ENCODE peak calls at places on chromosomes 13 and 19, in nine cellular contexts. G, T, V, I, N, Z, H, E and W are unnamed samples.

GRCh38 chr19:51347209-51347928 is 5.4 kb upstream of the VSIG10L start:
- DNase-seq in H (no peak), N (peak; percentile 19), Z (no peak), G (no peak), I (no peak), V (no peak), T (no peak), E (no peak), W (no peak)

GRCh38 chr19:51448011-51448744 is 10.1 kb downstream of the SIGLEC8 start:
- DNase-seq in E (no peak), I (no peak), N (no peak), G (no peak), H (no peak), T (no peak), Z (no peak), V (no peak), W (no peak)

GRCh38 chr13:33245505-33245904 is 40.0 kb downstream of the STARD13 start:
- DNase-seq in H (no peak), Z (no peak), N (no peak), E (no peak), V (no peak), G (no peak), I (no peak), T (no peak), W (no peak)

GRCh38 chr19:39941615-39942507 is 7.4 kb upstream of the FCGBP start:
- DNase-seq in I (peak; percentile 38), E (no peak), T (peak; percentile 6), G (no peak), V (peak; percentile 54), H (no peak), Z (no peak), N (no peak), W (no peak)

GRCh38 chr19:46221981-46222610 is 7.4 kb upstream of the IGFL1 start:
- DNase-seq in T (no peak), V (peak; percentile 47), I (peak; percentile 34), H (peak; percentile 59), N (peak; percentile 87), Z (no peak), E (peak; percentile 90), G (no peak), W (peak; percentile 82)

GRCh38 chr13:26784704-26785639 is 24.4 kb upstream of the GPR12 start:
- DNase-seq in N (no peak), I (no peak), V (no peak), Z (no peak), T (no peak), G (no peak), H (no peak), E (no peak), W (peak; percentile 28)

GRCh38 chr19:13823256-13823655 is 28.0 kb downstream of the ZSWIM4 start:
- DNase-seq in N (peak; percentile 81), V (no peak), Z (no peak), G (no peak), I (no peak), E (no peak), H (no peak), T (no peak), W (no peak)

GRCh38 chr19:7355151-7355845 is 6.6 kb downstream of the ARHGEF18 start:
- DNase-seq in G (no peak), N (no peak), I (peak; percentile 59), Z (no peak), H (no peak), T (no peak), V (no peak), E (peak; percentile 85), W (no peak)

GRCh38 chr13:98541211-98541610 is 35.7 kb downstream of the STK24 start:
- DNase-seq in H (no peak), G (no peak), V (no peak), Z (no peak), E (peak; percentile 63), N (no peak), T (no peak), I (no peak), W (no peak)

GRCh38 chr13:98542568-98543379 is 34.1 kb downstream of the STK24 start:
- DNase-seq in N (peak; percentile 60), V (no peak), E (peak; percentile 35), I (no peak), G (no peak), H (no peak), T (no peak), Z (no peak), W (peak; percentile 64)

GRCh38 chr13:98543380-98544104 is 33.4 kb downstream of the STK24 start:
- DNase-seq in G (no peak), H (no peak), Z (no peak), T (no peak), V (no peak), E (peak; percentile 34), I (no peak), N (peak; percentile 42), W (no peak)

GRCh38 chr13:98540476-98540875 is 36.4 kb downstream of the STK24 start:
- DNase-seq in H (no peak), V (no peak), I (no peak), N (no peak), E (peak; percentile 55), Z (no peak), G (no peak), T (no peak), W (peak; percentile 35)

GRCh38 chr13:98541701-98542203 is 35.2 kb downstream of the STK24 start:
- DNase-seq in I (no peak), Z (no peak), E (peak; percentile 63), V (no peak), H (peak; percentile 50), G (no peak), N (no peak), T (no peak), W (no peak)
- H3K4me1 ChIP-seq in I (peaks cover 27% of the 10 kb centered on the region), Z (no peaks in the 10 kb centered on the region), E (peaks cover 48% of the 10 kb centered on the region), V (peaks cover 56% of the 10 kb centered on the region), H (peaks cover 6% of the 10 kb centered on the region), G (peaks cover 31% of the 10 kb centered on the region), N (peaks cover 63% of the 10 kb centered on the region), T (peaks cover 22% of the 10 kb centered on the region), W (no peaks in the 10 kb centered on the region)

DNA sequence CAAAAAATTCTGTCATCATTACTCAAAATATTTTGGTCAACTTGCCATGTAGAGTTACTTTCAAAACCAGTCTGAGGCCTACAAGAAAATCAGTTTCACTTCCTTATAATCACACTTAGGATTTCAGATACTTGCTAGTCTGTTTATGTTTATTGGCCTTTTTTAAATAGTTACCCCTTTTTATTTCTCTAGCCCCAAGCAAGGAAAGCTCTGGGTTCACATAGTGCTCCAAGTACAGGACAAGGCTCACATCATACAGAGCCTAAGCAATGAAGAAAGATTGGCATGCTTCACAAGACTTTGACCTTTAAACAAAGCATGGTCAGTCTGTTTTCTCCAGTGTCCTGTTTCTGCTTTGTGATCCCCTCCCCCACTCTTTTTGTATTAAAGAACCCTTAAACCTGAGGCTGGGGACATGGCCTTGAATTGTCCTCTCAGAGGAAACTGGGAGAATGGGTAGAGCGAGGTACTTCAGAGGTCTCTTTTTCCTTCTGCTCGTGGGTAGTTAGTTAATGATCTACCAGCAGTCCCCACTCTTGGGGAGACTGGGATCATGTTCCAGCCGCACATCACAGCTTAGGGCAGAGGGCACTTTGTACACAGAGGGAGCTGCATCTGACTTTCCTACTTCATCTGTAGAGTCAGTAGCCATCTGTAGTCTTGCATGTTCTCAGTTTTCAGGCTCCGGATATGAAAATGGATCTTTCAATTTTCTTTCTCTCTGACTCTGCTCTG is 30.6 kb downstream of the CEACAM1 start:
- DNase-seq in E (no peak), H (no peak), T (no peak), Z (no peak), G (no peak), I (no peak), N (no peak), V (peak; percentile 72), W (no peak)
- H3K27ac ChIP-seq in E (no peak overlapping the region), H (no peak overlapping the region), T (no peak overlapping the region), Z (no peak overlapping the region), G (no peak overlapping the region), I (no peak overlapping the region), N (no peak overlapping the region), V (peak overlapping the region; percentile 84), W (no peak overlapping the region)

DNA sequence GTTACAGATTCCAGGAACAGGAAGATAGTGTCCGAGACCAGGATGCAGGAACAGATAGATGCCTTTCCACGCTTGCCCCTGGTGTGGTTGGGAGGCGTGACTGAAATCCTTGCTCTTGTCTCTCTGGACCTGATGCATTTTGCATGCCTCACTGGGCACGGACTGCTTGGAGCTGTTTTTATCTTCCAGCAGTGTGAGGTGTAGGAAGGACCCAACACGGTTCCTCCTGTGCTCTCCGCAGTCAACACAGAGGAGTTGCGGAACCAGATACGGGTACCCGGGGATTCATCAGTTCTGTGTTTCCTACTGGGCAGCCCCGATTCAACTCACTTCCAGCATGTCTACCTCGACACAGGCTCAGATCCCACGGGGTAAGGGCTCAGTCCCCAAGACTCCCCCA is 6.5 kb downstream of the DOT1L start:
- DNase-seq in V (no peak), E (no peak), N (no peak), Z (no peak), T (no peak), I (no peak), G (no peak), H (peak; percentile 89), W (no peak)
- H3K4me1 ChIP-seq in V (peaks cover 91% of the 10 kb centered on the region), E (peaks cover 52% of the 10 kb centered on the region), N (peaks cover 73% of the 10 kb centered on the region), Z (no peaks in the 10 kb centered on the region), T (peaks cover 41% of the 10 kb centered on the region), I (peaks cover 37% of the 10 kb centered on the region), G (peaks cover 59% of the 10 kb centered on the region), H (peaks cover 51% of the 10 kb centered on the region), W (peaks cover 40% of the 10 kb centered on the region)

GRCh38 chr19:41501854-41502253 is 58.9 kb downstream of the ERICH4 start:
- DNase-seq in I (no peak), E (no peak), H (no peak), G (no peak), T (no peak), N (no peak), Z (no peak), V (no peak), W (no peak)
- H3K27ac ChIP-seq in I (no peak overlapping the region), E (no peak overlapping the region), H (no peak overlapping the region), G (peak overlapping the region; percentile 16), T (no peak overlapping the region), N (peak overlapping the region; percentile 46), Z (no peak overlapping the region), V (no peak overlapping the region), W (no peak overlapping the region)